ENCODE peak calls at places on chromosomes 2 and 18, in six cellular contexts. F is H1, E is neuronal stem cell, I is mesenchymal stem cell, C is trophoblast cell, N is IMR-90. U is an unnamed sample.
A peak's percentile ranks its signal among the peaks of the same experiment; 100 is the strongest.

GRCh38 chr2:231051116-231051515 is 5.6 kb upstream of the PSMD1 start:
- DNase-seq in F (no peak), E (no peak), I (no peak), C (no peak), N (no peak), U (no peak)

GRCh38 chr2:42186378-42186777 is 17.2 kb downstream of the EML4 start:
- DNase-seq in F (no peak), E (no peak), I (no peak), C (no peak), N (no peak), U (no peak)

GRCh38 chr2:127014630-127015029 is 92.3 kb downstream of the BIN1 start:
- DNase-seq in F (no peak), E (no peak), I (peak; percentile 99), C (no peak), N (peak; percentile 99), U (no peak)

GRCh38 chr2:224971214-224971613 is 71.1 kb downstream of the DOCK10 start:
- DNase-seq in F (peak; percentile 17), E (no peak), I (no peak), C (peak; percentile 5), N (no peak), U (peak; percentile 85)

GRCh38 chr18:37956020-37956419 is 390.4 kb upstream of the CELF4 start:
- DNase-seq in F (no peak), E (no peak), I (no peak), C (no peak), N (no peak), U (no peak)

GRCh38 chr2:238652771-238653157 is 195.1 kb upstream of the TWIST2 start:
- DNase-seq in F (no peak), E (no peak), I (no peak), C (no peak), N (no peak), U (no peak)

GRCh38 chr2:7031424-7032245 is 114.4 kb downstream of the RNF144A start:
- DNase-seq in F (no peak), E (no peak), I (no peak), C (peak; percentile 63), N (no peak), U (no peak)

GRCh38 chr2:221465776-221466175 is 106.3 kb downstream of the EPHA4 start:
- DNase-seq in F (no peak), E (no peak), I (no peak), C (no peak), N (peak; percentile 15), U (no peak)

GRCh38 chr2:119367472-119368099 is 809 bp downstream of the DBI start:
- DNase-seq in F (no peak), E (peak; percentile 47), I (peak; percentile 65), C (peak; percentile 17), N (no peak), U (peak; percentile 75)

GRCh38 chr2:25453199-25453903 is 111.6 kb upstream of the DNMT3A start:
- DNase-seq in F (no peak), E (no peak), I (no peak), C (no peak), N (peak; percentile 10), U (no peak)

GRCh38 chr18:1014496-1014895 is 109.8 kb downstream of the ADCYAP1 start:
- DNase-seq in F (no peak), E (no peak), I (peak; percentile 43), C (no peak), N (no peak), U (no peak)

GRCh38 chr18:48771641-48772380 is 179.0 kb downstream of the SMAD7 start:
- DNase-seq in F (no peak), E (no peak), I (no peak), C (no peak), N (no peak), U (no peak)

GRCh38 chr2:211845346-211846030 is 693.1 kb downstream of the ERBB4 start:
- DNase-seq in F (no peak), E (no peak), I (no peak), C (no peak), N (no peak), U (no peak)

GRCh38 chr2:158486970-158487325 is 30.2 kb downstream of the PKP4 start:
- DNase-seq in F (no peak), E (no peak), I (peak; percentile 42), C (no peak), N (peak; percentile 60), U (no peak)

GRCh38 chr2:1538663-1539062 is 125.4 kb downstream of the TPO start:
- DNase-seq in F (peak; percentile 51), E (peak; percentile 24), I (peak; percentile 45), C (no peak), N (peak; percentile 34), U (peak; percentile 77)

GRCh38 chr2:129189617-129190016 is 789.8 kb upstream of the RAB6C start:
- DNase-seq in F (no peak), E (no peak), I (no peak), C (no peak), N (no peak), U (peak; percentile 43)

GRCh38 chr2:236083934-236084333 is 84.3 kb downstream of the GBX2 start:
- DNase-seq in F (no peak), E (no peak), I (no peak), C (no peak), N (no peak), U (no peak)

GRCh38 chr2:236086971-236087465 is 81.2 kb downstream of the GBX2 start:
- DNase-seq in F (peak; percentile 31), E (peak; percentile 65), I (no peak), C (no peak), N (no peak), U (peak; percentile 73)

GRCh38 chr2:236085647-236086046 is 82.5 kb downstream of the GBX2 start:
- DNase-seq in F (no peak), E (peak; percentile 43), I (no peak), C (no peak), N (no peak), U (peak; percentile 54)

GRCh38 chr2:236086403-236086970 is 81.7 kb downstream of the GBX2 start:
- DNase-seq in F (no peak), E (no peak), I (no peak), C (no peak), N (no peak), U (no peak)

DNA sequence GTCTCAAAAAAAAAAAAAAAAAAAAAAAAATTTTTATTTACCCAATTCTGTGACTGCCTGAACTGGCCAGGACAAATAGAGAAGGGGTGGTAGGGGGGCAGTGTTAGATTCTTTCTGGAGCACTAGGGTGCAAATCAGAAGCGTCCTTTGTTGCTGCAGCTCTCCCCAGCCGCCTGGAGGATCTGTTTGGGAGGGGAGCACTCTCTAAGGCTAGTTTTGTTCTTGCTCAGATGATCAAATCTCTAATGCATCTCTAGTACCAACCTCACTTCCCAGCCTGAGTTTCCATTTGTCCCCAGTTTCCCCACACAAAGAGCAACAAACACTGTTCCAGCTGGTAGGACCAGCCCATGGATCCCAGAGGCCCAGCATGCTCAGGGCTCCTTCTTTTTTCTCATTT is 83.0 kb downstream of the GBX2 start:
- DNase-seq in F (no peak), E (no peak), I (no peak), C (no peak), N (no peak), U (no peak)
- H3K18ac ChIP-seq in F (peak overlapping the region; percentile 92), E (no peak overlapping the region), I (no peak overlapping the region), C (no peak overlapping the region), N (no peak overlapping the region), U (no peak overlapping the region)

DNA sequence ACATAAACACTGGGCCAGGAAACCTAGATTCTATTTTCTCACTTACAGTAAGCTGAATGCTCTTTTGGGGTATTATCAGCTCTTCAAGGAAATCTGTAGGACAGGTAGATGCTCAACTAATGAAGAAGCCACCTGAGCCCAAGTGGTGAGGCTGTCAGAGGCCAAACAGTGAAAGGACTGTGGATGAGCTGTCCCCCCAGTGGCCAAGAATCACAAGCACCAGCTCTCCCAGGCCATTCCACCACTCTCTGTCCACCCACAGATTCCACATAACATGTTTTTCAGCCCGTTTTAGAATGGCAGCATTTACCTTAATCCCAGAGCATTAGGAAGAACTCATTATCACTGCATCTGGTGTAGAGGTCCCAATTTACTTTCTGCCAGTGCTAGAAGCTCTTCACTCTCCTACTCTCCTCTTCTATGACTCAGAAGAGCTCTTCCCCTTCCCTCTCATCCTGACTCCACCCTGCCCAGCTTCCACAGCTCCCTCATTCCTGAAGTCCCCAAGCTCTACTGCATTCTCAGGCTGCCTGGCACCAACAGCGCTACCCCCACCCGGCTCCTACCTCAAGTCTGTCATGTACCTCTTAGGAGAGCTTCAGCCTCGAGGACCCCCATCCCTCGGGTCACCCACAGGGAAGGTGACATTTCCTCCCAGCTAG is 43.8 kb upstream of the GORASP2 start:
- DNase-seq in F (no peak), E (no peak), I (no peak), C (no peak), N (no peak), U (no peak)
- H3K14ac ChIP-seq in F (no peak overlapping the region), E (peak overlapping the region; percentile 42), I (no peak overlapping the region), C (no peak overlapping the region), N (no peak overlapping the region), U (no peak overlapping the region)

GRCh38 chr2:11077411-11077810 is 77.9 kb upstream of the SLC66A3 start:
- DNase-seq in F (no peak), E (no peak), I (no peak), C (no peak), N (no peak), U (no peak)

GRCh38 chr2:11074246-11074820 is 80.9 kb upstream of the SLC66A3 start:
- DNase-seq in F (no peak), E (no peak), I (no peak), C (no peak), N (no peak), U (no peak)

GRCh38 chr2:11073791-11074190 is 81.5 kb upstream of the SLC66A3 start:
- DNase-seq in F (no peak), E (no peak), I (peak; percentile 72), C (no peak), N (peak; percentile 74), U (no peak)

GRCh38 chr2:11073251-11073650 is 82.0 kb upstream of the SLC66A3 start:
- DNase-seq in F (peak; percentile 60), E (peak; percentile 61), I (peak; percentile 70), C (no peak), N (peak; percentile 50), U (peak; percentile 87)

DNA sequence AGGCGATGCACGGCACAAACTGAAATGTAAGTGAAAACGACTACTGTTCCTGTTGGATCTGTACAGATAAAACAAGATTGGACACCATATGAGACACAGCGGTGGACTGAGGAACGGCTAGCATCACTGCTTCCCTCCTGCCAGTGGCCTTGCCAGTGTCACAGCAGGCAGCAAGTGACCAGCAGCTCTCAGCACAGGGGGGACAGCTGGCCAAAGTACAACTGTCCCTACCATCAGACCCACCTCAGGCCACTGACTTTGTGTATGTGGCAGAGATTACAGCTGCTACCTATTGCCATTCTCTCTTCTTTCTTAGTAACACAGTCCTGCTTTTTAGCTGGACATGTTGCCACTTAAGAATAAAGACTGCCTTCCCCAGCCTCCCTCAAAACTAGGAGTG is 80.0 kb upstream of the SLC66A3 start:
- DNase-seq in F (no peak), E (no peak), I (no peak), C (no peak), N (no peak), U (no peak)
- H2AFZ ChIP-seq in F (no peak overlapping the region), E (no peak overlapping the region), I (no peak overlapping the region), C (no peak overlapping the region), N (peak overlapping the region; percentile 2), U (no peak overlapping the region)

DNA sequence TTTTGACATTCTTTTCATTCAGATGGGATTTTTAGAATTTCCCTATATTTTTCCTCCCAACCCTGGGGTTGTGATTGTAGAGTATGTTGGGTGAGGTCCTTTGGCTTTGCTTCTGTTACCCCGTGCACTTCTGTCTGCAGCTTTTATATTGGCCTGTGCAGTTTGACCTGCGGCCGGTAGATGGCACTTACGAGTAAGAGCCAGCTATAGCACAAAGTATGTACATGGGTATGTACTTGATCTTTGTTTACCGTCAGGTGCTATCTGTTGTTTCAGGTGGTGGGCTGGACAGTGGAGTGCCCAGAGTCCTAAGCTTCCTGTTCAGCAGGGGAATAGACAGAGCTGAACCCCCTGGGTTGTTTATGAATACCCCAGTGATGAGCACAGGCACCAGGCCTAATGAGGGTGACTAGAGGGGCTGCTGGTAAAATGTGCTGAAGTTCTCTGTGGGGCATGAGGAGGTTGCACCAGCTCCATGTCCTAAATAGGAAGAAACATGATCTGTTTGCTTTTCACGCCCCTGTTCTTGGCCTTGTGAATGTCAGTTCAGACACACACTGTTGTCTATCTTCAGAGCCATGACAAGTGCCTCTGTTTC is 58.9 kb upstream of the THUMPD2 start:
- DNase-seq in F (no peak), E (no peak), I (peak; percentile 53), C (peak; percentile 19), N (peak; percentile 42), U (peak; percentile 65)
- H3K18ac ChIP-seq in F (no peak overlapping the region), E (no peak overlapping the region), I (no peak overlapping the region), C (no peak overlapping the region), N (no peak overlapping the region), U (no peak overlapping the region)

U was measured in H9.